ENCODE peak calls at places on chromosomes 3 and 15, in six cellular contexts. One of them, this sample, is unnamed.

GRCh38 chr15:70196314-70197291 is 98.9 kb upstream of the TLE3 start:
- DNase-seq in neural progenitor cell: peak
- DNase-seq in fibroblast of lung: peak
- DNase-seq in A549: no peak
- DNase-seq in IMR-90: peak
- DNase-seq in PC-3: peak
- DNase-seq in this sample: peak

GRCh38 chr15:55775316-55775715 is 32.4 kb upstream of the PRTG start:
- DNase-seq in PC-3: peak
- DNase-seq in neural progenitor cell: peak
- DNase-seq in fibroblast of lung: no peak
- DNase-seq in A549: no peak
- DNase-seq in IMR-90: no peak
- DNase-seq in this sample: peak

GRCh38 chr3:182729903-182730674 is 63.2 kb upstream of the ATP11B start:
- DNase-seq in neural progenitor cell: no peak
- DNase-seq in A549: no peak
- DNase-seq in PC-3: no peak
- DNase-seq in IMR-90: no peak
- DNase-seq in fibroblast of lung: no peak
- DNase-seq in this sample: no peak

GRCh38 chr3:131072099-131072559 is 45.5 kb downstream of the NEK11 start:
- DNase-seq in A549: no peak
- DNase-seq in IMR-90: peak
- DNase-seq in neural progenitor cell: no peak
- DNase-seq in PC-3: no peak
- DNase-seq in fibroblast of lung: peak
- DNase-seq in this sample: no peak

GRCh38 chr3:70000563-70001081 is 1.1 kb downstream of the SAMMSON start:
- DNase-seq in neural progenitor cell: peak
- DNase-seq in A549: no peak
- DNase-seq in fibroblast of lung: no peak
- DNase-seq in IMR-90: peak
- DNase-seq in PC-3: peak
- DNase-seq in this sample: no peak

GRCh38 chr15:40337597-40337996 is 3.1 kb downstream of the CCDC9B start:
- DNase-seq in neural progenitor cell: no peak
- DNase-seq in IMR-90: no peak
- DNase-seq in PC-3: no peak
- DNase-seq in A549: no peak
- DNase-seq in fibroblast of lung: no peak
- DNase-seq in this sample: no peak

GRCh38 chr3:13647314-13648059 is 98.6 kb downstream of the FBLN2 start:
- DNase-seq in PC-3: peak
- DNase-seq in neural progenitor cell: no peak
- DNase-seq in A549: no peak
- DNase-seq in IMR-90: peak
- DNase-seq in fibroblast of lung: peak
- DNase-seq in this sample: peak

GRCh38 chr3:182713743-182714517 is 79.4 kb upstream of the ATP11B start:
- DNase-seq in fibroblast of lung: peak
- DNase-seq in neural progenitor cell: peak
- DNase-seq in A549: peak
- DNase-seq in PC-3: peak
- DNase-seq in IMR-90: peak
- DNase-seq in this sample: peak

GRCh38 chr15:49383266-49383665 is 39.8 kb upstream of the FGF7 start:
- DNase-seq in IMR-90: peak
- DNase-seq in neural progenitor cell: no peak
- DNase-seq in PC-3: peak
- DNase-seq in A549: no peak
- DNase-seq in fibroblast of lung: no peak
- DNase-seq in this sample: peak

GRCh38 chr3:189568931-189569330 is 62.3 kb upstream of the TP63 start:
- DNase-seq in PC-3: no peak
- DNase-seq in IMR-90: no peak
- DNase-seq in neural progenitor cell: no peak
- DNase-seq in A549: no peak
- DNase-seq in fibroblast of lung: no peak
- DNase-seq in this sample: no peak

GRCh38 chr3:184590795-184591194 is 29.2 kb downstream of the EPHB3 start:
- DNase-seq in fibroblast of lung: peak
- DNase-seq in A549: no peak
- DNase-seq in neural progenitor cell: no peak
- DNase-seq in IMR-90: no peak
- DNase-seq in PC-3: no peak
- DNase-seq in this sample: peak

GRCh38 chr15:71291723-71292122 is 176.5 kb downstream of the THSD4 start:
- DNase-seq in A549: no peak
- DNase-seq in fibroblast of lung: no peak
- DNase-seq in IMR-90: no peak
- DNase-seq in PC-3: no peak
- DNase-seq in neural progenitor cell: no peak
- DNase-seq in this sample: no peak

GRCh38 chr3:30681276-30682211 is 75.1 kb downstream of the TGFBR2 start:
- DNase-seq in neural progenitor cell: peak
- DNase-seq in fibroblast of lung: peak
- DNase-seq in PC-3: peak
- DNase-seq in IMR-90: peak
- DNase-seq in A549: no peak
- DNase-seq in this sample: no peak

GRCh38 chr3:157045238-157045860 is 114.6 kb downstream of the CCNL1 start:
- DNase-seq in fibroblast of lung: no peak
- DNase-seq in neural progenitor cell: peak
- DNase-seq in IMR-90: no peak
- DNase-seq in A549: no peak
- DNase-seq in PC-3: no peak
- DNase-seq in this sample: no peak

GRCh38 chr3:157051625-157052024 is 108.3 kb downstream of the CCNL1 start:
- DNase-seq in fibroblast of lung: no peak
- DNase-seq in A549: no peak
- DNase-seq in IMR-90: no peak
- DNase-seq in PC-3: no peak
- DNase-seq in neural progenitor cell: no peak
- DNase-seq in this sample: no peak

GRCh38 chr3:157042226-157042625 is 117.7 kb downstream of the CCNL1 start:
- DNase-seq in neural progenitor cell: no peak
- DNase-seq in fibroblast of lung: no peak
- DNase-seq in IMR-90: no peak
- DNase-seq in A549: no peak
- DNase-seq in PC-3: no peak
- DNase-seq in this sample: no peak

GRCh38 chr3:157051055-157051454 is 108.9 kb downstream of the CCNL1 start:
- DNase-seq in fibroblast of lung: no peak
- DNase-seq in PC-3: no peak
- DNase-seq in A549: no peak
- DNase-seq in neural progenitor cell: no peak
- DNase-seq in IMR-90: no peak
- DNase-seq in this sample: no peak

DNA sequence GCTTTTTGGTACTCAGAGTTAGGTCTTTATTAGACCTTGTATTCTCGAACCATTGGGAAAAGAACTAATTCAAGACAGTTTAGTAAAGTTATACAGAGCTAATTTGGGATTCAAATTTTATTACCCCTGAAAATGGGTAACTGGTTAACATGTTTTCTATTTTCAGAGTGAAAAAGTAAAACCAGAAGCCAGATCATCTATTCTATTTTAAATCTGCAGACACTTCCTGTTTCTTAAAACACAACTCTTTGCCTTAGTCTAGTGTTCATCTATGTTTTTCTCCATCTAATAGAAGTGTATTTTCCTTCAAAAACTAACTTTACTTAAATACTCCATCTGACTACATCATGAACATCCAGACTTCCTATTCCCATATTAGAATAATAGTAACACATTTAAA is 113.4 kb downstream of the CCNL1 start:
- DNase-seq in A549: no peak
- DNase-seq in fibroblast of lung: no peak
- DNase-seq in neural progenitor cell: no peak
- DNase-seq in IMR-90: no peak
- DNase-seq in PC-3: no peak
- DNase-seq in this sample: no peak
- H3K4me2 ChIP-seq in A549: no peak
- H3K4me2 ChIP-seq in fibroblast of lung: no peak
- H3K4me2 ChIP-seq in neural progenitor cell: no peak
- H3K4me2 ChIP-seq in IMR-90: no peak
- H3K4me2 ChIP-seq in PC-3: no peak
- H3K4me2 ChIP-seq in this sample: no peak

GRCh38 chr3:45496550-45496949 is 98.0 kb upstream of the LIMD1 start:
- DNase-seq in fibroblast of lung: no peak
- DNase-seq in A549: no peak
- DNase-seq in neural progenitor cell: no peak
- DNase-seq in PC-3: no peak
- DNase-seq in IMR-90: no peak
- DNase-seq in this sample: no peak

GRCh38 chr3:45498532-45498931 is 96.0 kb upstream of the LIMD1 start:
- DNase-seq in IMR-90: no peak
- DNase-seq in fibroblast of lung: no peak
- DNase-seq in neural progenitor cell: no peak
- DNase-seq in PC-3: no peak
- DNase-seq in A549: no peak
- DNase-seq in this sample: no peak

GRCh38 chr3:45497963-45498362 is 96.6 kb upstream of the LIMD1 start:
- DNase-seq in neural progenitor cell: no peak
- DNase-seq in fibroblast of lung: no peak
- DNase-seq in PC-3: no peak
- DNase-seq in IMR-90: no peak
- DNase-seq in A549: no peak
- DNase-seq in this sample: no peak

GRCh38 chr3:45503904-45504651 is 90.5 kb upstream of the LIMD1 start:
- DNase-seq in A549: no peak
- DNase-seq in PC-3: no peak
- DNase-seq in IMR-90: no peak
- DNase-seq in neural progenitor cell: no peak
- DNase-seq in fibroblast of lung: no peak
- DNase-seq in this sample: no peak

DNA sequence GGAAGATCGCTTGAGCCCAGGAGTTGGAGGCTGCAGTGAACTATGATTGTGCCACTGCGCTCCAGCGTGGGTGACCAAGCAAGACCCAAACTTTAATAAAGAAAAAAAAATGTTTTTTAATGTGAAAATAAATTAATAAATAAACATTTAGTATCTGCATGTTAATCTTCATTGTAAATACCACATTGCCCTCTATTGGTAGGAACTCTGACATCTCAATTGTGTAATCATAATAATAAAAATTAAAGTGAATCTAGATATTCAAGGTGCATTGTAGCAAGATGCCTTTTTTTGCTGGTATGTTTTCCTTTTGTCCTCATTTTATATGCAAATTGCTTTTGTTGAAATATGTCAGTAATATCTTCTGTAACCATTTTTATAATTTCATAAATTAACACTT is 95.0 kb upstream of the LIMD1 start:
- DNase-seq in fibroblast of lung: peak
- DNase-seq in PC-3: peak
- DNase-seq in A549: peak
- DNase-seq in IMR-90: peak
- DNase-seq in neural progenitor cell: no peak
- DNase-seq in this sample: peak
- TF ChIP-seq CTCF in fibroblast of lung: peak
- TF ChIP-seq CTCF in PC-3: peak
- TF ChIP-seq CTCF in A549: peak
- TF ChIP-seq CTCF in IMR-90: peak
- TF ChIP-seq CTCF in neural progenitor cell: peak
- TF ChIP-seq CTCF in this sample: peak

GRCh38 chr3:39263576-39263975 is 16.3 kb downstream of the CX3CR1 start:
- DNase-seq in fibroblast of lung: no peak
- DNase-seq in neural progenitor cell: no peak
- DNase-seq in PC-3: no peak
- DNase-seq in IMR-90: no peak
- DNase-seq in A549: no peak
- DNase-seq in this sample: no peak

GRCh38 chr3:39262842-39263241 is 17.0 kb downstream of the CX3CR1 start:
- DNase-seq in fibroblast of lung: no peak
- DNase-seq in neural progenitor cell: no peak
- DNase-seq in IMR-90: no peak
- DNase-seq in A549: no peak
- DNase-seq in PC-3: no peak
- DNase-seq in this sample: no peak

GRCh38 chr3:39260318-39260717 is 19.5 kb downstream of the CX3CR1 start:
- DNase-seq in IMR-90: no peak
- DNase-seq in A549: no peak
- DNase-seq in fibroblast of lung: no peak
- DNase-seq in neural progenitor cell: no peak
- DNase-seq in PC-3: no peak
- DNase-seq in this sample: no peak

GRCh38 chr3:39260957-39261356 is 18.9 kb downstream of the CX3CR1 start:
- DNase-seq in neural progenitor cell: no peak
- DNase-seq in A549: peak
- DNase-seq in IMR-90: peak
- DNase-seq in PC-3: peak
- DNase-seq in fibroblast of lung: peak
- DNase-seq in this sample: peak

DNA sequence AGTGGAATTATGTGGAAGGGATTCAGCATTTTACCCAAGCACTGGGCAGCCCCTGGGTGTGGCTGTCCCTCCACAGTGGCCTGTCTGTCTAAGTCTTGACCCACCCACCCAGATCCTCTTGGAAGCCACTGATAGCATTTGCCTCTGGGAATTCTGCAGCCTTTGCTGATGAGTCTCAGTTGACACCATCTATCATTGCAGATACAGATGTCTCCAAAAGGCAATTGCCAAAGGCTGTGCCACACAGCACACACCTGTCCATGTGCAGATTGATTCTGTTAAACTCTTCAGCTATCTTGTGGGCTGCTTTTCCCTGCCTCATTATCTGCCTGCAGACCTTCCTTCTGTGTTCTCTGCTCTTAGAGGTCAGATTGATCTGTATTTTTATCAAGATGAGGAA is 18.1 kb downstream of the CX3CR1 start:
- DNase-seq in fibroblast of lung: no peak
- DNase-seq in neural progenitor cell: no peak
- DNase-seq in IMR-90: no peak
- DNase-seq in PC-3: no peak
- DNase-seq in A549: no peak
- DNase-seq in this sample: no peak
- H3K27ac ChIP-seq in fibroblast of lung: no peak
- H3K27ac ChIP-seq in neural progenitor cell: no peak
- H3K27ac ChIP-seq in IMR-90: no peak
- H3K27ac ChIP-seq in PC-3: no peak
- H3K27ac ChIP-seq in A549: no peak
- H3K27ac ChIP-seq in this sample: no peak

DNA sequence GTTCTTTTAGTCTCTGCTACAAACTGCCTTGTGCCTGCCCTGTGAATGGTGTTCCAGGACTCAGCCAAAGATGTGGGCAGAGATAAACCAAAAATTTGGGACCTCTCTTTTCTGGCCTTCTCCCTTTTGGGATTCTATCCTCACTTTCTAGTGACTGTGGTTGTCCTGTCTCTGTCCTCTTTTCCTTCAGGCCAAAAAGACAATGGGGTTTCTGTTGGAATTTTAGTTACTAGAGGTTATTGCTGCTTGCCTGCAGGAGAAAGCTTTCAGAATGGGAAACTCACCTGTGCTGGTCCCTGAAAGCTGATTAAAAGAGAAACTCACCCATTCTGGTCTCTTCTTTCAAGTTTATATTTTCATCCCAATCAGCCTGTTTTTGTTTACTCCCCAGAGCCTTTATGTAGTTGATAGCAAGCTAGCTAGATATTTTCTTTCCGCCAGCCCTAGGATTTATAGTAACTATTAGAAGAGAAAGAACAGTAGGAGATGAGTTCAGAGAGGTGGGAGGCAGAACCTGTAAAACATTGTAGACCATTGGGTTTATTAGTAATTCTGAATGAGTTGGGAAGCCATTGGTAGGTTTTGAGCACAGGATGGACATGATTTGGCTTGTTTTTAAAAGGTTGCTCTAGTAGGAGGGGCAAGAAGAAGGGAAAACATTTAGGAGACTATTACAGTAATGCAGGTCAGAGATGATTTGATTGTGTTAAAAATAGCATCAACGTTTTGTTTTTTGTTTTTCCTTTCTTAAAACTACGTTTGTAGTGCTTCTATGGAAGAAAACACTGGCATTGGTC is 138.9 kb downstream of the TCF12 start:
- DNase-seq in IMR-90: no peak
- DNase-seq in fibroblast of lung: no peak
- DNase-seq in PC-3: no peak
- DNase-seq in neural progenitor cell: peak
- DNase-seq in A549: no peak
- DNase-seq in this sample: no peak
- H3K4me2 ChIP-seq in IMR-90: peak
- H3K4me2 ChIP-seq in fibroblast of lung: no peak
- H3K4me2 ChIP-seq in PC-3: no peak
- H3K4me2 ChIP-seq in neural progenitor cell: no peak
- H3K4me2 ChIP-seq in A549: no peak
- H3K4me2 ChIP-seq in this sample: no peak